ENCODE peak calls at places on chromosomes 1 and 21, in four cellular contexts. G, Y, N and P are unnamed samples. For H4K20me1 and H3K79me2, the result is how much of the 10 kb centered on the place peaks cover.

GRCh38 chr1:204288061-204288588 is 71.6 kb downstream of the PLEKHA6 start:
- DNase-seq in G (no peak), Y (peak), N (no peak), P (no peak)

GRCh38 chr1:234602334-234603220 is 7.4 kb downstream of the IRF2BP2 start:
- DNase-seq in G (no peak), Y (peak), N (peak), P (peak)

GRCh38 chr1:41528106-41528505 is 43.6 kb upstream of the EDN2 start:
- DNase-seq in G (no peak), Y (no peak), N (no peak), P (no peak)

GRCh38 chr1:234478481-234479309 is at the start of gene TARBP1:
- DNase-seq in G (peak), Y (peak), N (peak), P (peak)

GRCh38 chr1:192311281-192311680 is 5.5 kb upstream of the RGS21 start:
- DNase-seq in G (no peak), Y (peak), N (no peak), P (peak)

GRCh38 chr1:112501810-112502641 is 6.7 kb upstream of the WNT2B start:
- DNase-seq in G (peak), Y (peak), N (peak), P (no peak)

GRCh38 chr1:155971910-155972809 is 6.2 kb downstream of the ARHGEF2 start:
- DNase-seq in G (no peak), Y (no peak), N (no peak), P (no peak)

GRCh38 chr1:168368131-168368530 is 87.5 kb downstream of the TBX19 start:
- DNase-seq in G (no peak), Y (no peak), N (no peak), P (no peak)

GRCh38 chr1:219350621-219351020 is 176.9 kb downstream of the LYPLAL1 start:
- DNase-seq in G (no peak), Y (no peak), N (no peak), P (no peak)

GRCh38 chr1:30331415-30332065 is 391.8 kb downstream of the MATN1 start:
- DNase-seq in G (no peak), Y (no peak), N (no peak), P (no peak)

GRCh38 chr1:101101362-101101761 is 75.8 kb upstream of the DPH5 start:
- DNase-seq in G (no peak), Y (peak), N (no peak), P (no peak)

GRCh38 chr1:15326691-15327530 is 79.9 kb downstream of the FHAD1 start:
- DNase-seq in G (peak), Y (peak), N (no peak), P (no peak)

GRCh38 chr1:218496561-218496960 is 151.4 kb downstream of the TGFB2 start:
- DNase-seq in G (no peak), Y (peak), N (no peak), P (no peak)

GRCh38 chr1:121558514-121558913 is 373.7 kb downstream of the SRGAP2C start:
- DNase-seq in G (peak), Y (peak), N (no peak), P (peak)

GRCh38 chr1:172897738-172898137 is 153.0 kb downstream of the TNFSF18 start:
- DNase-seq in G (no peak), Y (peak), N (no peak), P (no peak)

GRCh38 chr1:217019475-217019874 is 296.2 kb upstream of the ESRRG start:
- DNase-seq in G (no peak), Y (no peak), N (no peak), P (no peak)

GRCh38 chr1:235006816-235007215 is 121.8 kb downstream of the TOMM20 start:
- DNase-seq in G (no peak), Y (no peak), N (no peak), P (no peak)

GRCh38 chr1:10904396-10905358 is 107.8 kb upstream of the TARDBP start:
- DNase-seq in G (no peak), Y (no peak), N (no peak), P (no peak)

GRCh38 chr1:61120998-61121397 is 38.6 kb downstream of the NFIA start:
- DNase-seq in G (no peak), Y (no peak), N (no peak), P (no peak)

GRCh38 chr21:43861716-43862115 is 3.3 kb upstream of the AGPAT3 start:
- DNase-seq in G (no peak), Y (no peak), N (no peak), P (no peak)

GRCh38 chr1:204377800-204378608 is 18.3 kb upstream of the PLEKHA6 start:
- DNase-seq in G (peak), Y (peak), N (peak), P (no peak)

GRCh38 chr1:53577141-53578100 is 118.2 kb downstream of the DMRTB1 start:
- DNase-seq in G (peak), Y (no peak), N (no peak), P (peak)

GRCh38 chr1:225480825-225481434 is 53.1 kb upstream of the LBR start:
- DNase-seq in G (peak), Y (no peak), N (peak), P (peak)

GRCh38 chr1:231613419-231614349 is 12.9 kb upstream of the DISC1 start:
- DNase-seq in G (no peak), Y (no peak), N (no peak), P (peak)

GRCh38 chr1:42936309-42937078 is 22.2 kb downstream of the SLC2A1 start:
- DNase-seq in G (no peak), Y (peak), N (peak), P (no peak)

GRCh38 chr1:42938596-42939184 is 20.0 kb downstream of the SLC2A1 start:
- DNase-seq in G (no peak), Y (no peak), N (no peak), P (no peak)

GRCh38 chr1:42937141-42937696 is 21.4 kb downstream of the SLC2A1 start:
- DNase-seq in G (no peak), Y (peak), N (no peak), P (no peak)

GRCh38 chr1:42939216-42939615 is 19.5 kb downstream of the SLC2A1 start:
- DNase-seq in G (no peak), Y (no peak), N (no peak), P (no peak)

DNA sequence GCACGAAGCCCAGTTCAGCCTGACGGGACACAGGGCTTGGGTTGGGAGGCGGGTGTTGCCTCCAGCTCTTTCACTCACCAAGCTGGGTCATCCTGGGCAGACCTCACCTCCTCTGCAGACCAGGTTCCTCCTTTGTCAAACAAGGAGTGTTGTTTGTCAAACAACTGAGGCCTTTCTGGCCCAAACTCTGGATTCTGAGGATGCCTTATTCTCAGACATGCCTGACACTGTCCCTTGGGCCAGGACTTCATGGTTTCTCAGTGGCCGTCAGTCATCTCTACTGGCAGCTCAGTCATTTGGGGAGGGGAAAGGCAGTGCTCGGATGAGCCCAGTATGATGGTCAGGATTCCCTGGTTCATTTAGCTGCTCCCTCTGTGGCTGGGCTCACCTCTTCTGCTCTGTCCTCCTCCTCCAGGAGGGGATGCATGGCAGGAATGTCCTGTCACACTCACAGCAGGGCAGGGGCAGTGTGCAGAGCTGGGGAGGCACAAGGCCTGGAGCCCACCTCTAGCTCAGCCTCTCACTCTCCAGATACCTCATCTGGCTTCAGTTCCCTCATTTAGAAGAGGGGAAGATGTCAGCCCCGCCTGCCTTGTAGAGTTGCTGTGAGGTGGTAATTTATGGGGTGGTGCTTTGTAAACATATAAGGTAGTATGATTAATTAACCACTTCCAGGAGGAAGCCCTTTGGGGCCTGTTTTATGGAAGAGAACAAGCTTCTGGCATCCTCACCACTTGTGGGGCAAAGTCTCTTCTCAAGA is 20.7 kb downstream of the SLC2A1 start:
- DNase-seq in G (no peak), Y (no peak), N (no peak), P (no peak)
- H4K20me1 ChIP-seq in G (half or more), Y (under half), N (half or more), P (half or more)

GRCh38 chr1:35939484-35939883 is 8.6 kb downstream of the AGO3 start:
- DNase-seq in G (no peak), Y (no peak), N (no peak), P (no peak)
- H3K79me2 ChIP-seq in G (half or more), Y (under half), N (half or more), P (half or more)

GRCh38 chr1:23040509-23040908 is 21.2 kb downstream of the KDM1A start:
- DNase-seq in G (no peak), Y (no peak), N (no peak), P (no peak)

GRCh38 chr1:23039308-23039826 is 20.1 kb downstream of the KDM1A start:
- DNase-seq in G (no peak), Y (no peak), N (no peak), P (no peak)

GRCh38 chr1:23044035-23044434 is 24.8 kb downstream of the KDM1A start:
- DNase-seq in G (no peak), Y (no peak), N (no peak), P (no peak)
- H4K20me1 ChIP-seq in G (half or more), Y (under half), N (under half), P (under half)

GRCh38 chr1:175268720-175269119 is 76.1 kb upstream of the KIAA0040 start:
- DNase-seq in G (no peak), Y (no peak), N (no peak), P (no peak)
- H3K79me2 ChIP-seq in G (under half), Y (under half), N (under half), P (under half)

GRCh38 chr1:236110137-236110536 is 32.2 kb upstream of the GPR137B start:
- DNase-seq in G (no peak), Y (no peak), N (no peak), P (no peak)
- H4K20me1 ChIP-seq in G (under half), Y (under half), N (under half), P (under half)